ENCODE peak calls at places on chromosomes 4 and X, in eight cellular contexts. O, G, B, W, K, N, U and F are unnamed samples.

GRCh38 chr4:101160792-101161592 is 186.3 kb downstream of the PPP3CA start:
- DNase-seq in W (no peak), N (no peak), K (no peak), O (no peak), B (no peak), G (no peak), U (no peak), F (no peak)

GRCh38 chr4:85762204-85762884 is 287.4 kb downstream of the ARHGAP24 start:
- DNase-seq in B (no peak), W (no peak), O (no peak), U (peak; percentile 54), K (no peak), N (no peak), G (peak; percentile 29), F (no peak)

GRCh38 chrX:1581132-1581531 is 10.3 kb upstream of the AKAP17A start:
- DNase-seq in G (peak; percentile 46), O (peak; percentile 56), U (peak; percentile 53), K (no peak), B (no peak), N (no peak), W (peak; percentile 52), F (no peak)

GRCh38 chr4:26201119-26201518 is 119.7 kb upstream of the RBPJ start:
- DNase-seq in U (peak; percentile 57), N (no peak), G (no peak), B (no peak), O (no peak), W (no peak), K (no peak), F (peak; percentile 3)

GRCh38 chr4:25654971-25655963 is at the start of gene SLC34A2:
- DNase-seq in G (peak; percentile 59), O (no peak), N (no peak), B (peak; percentile 70), K (no peak), W (no peak), U (no peak), F (no peak)

GRCh38 chr4:27040351-27040750 is 179.7 kb downstream of the STIM2 start:
- DNase-seq in K (no peak), G (no peak), U (no peak), B (no peak), N (no peak), O (no peak), W (no peak), F (no peak)

GRCh38 chrX:97846228-97846627 is 962.5 kb downstream of the RPA4 start:
- DNase-seq in K (no peak), N (peak; percentile 81), B (no peak), W (no peak), U (no peak), G (no peak), O (no peak), F (no peak)

GRCh38 chr4:156677136-156677535 is 294.5 kb downstream of the PDGFC start:
- DNase-seq in W (no peak), K (peak; percentile 6), U (peak; percentile 57), O (peak; percentile 61), G (peak; percentile 9), N (no peak), B (no peak), F (no peak)

GRCh38 chr4:73917081-73917501 is 47.9 kb downstream of the CXCL1 start:
- DNase-seq in U (peak; percentile 79), B (no peak), O (peak; percentile 98), N (no peak), K (peak; percentile 77), W (no peak), G (no peak), F (no peak)

GRCh38 chrX:42597481-42597880 is 180.5 kb downstream of the PPP1R2C start:
- DNase-seq in N (no peak), G (no peak), O (no peak), B (no peak), U (no peak), K (no peak), W (no peak), F (no peak)

GRCh38 chr4:83320548-83320947 is 14.1 kb downstream of the HPSE start:
- DNase-seq in W (no peak), B (no peak), N (no peak), U (peak; percentile 77), K (no peak), G (no peak), O (no peak), F (peak; percentile 26)

GRCh38 chrX:93874554-93874953 is 200.5 kb downstream of the FAM133A start:
- DNase-seq in U (peak; percentile 8), K (no peak), G (peak; percentile 32), N (no peak), O (peak; percentile 10), W (no peak), B (no peak), F (no peak)

GRCh38 chrX:137891431-137891830 is 325.5 kb downstream of the ZIC3 start:
- DNase-seq in B (no peak), W (no peak), U (no peak), O (no peak), N (no peak), K (no peak), G (no peak), F (no peak)